ENCODE peak calls at places on chromosomes 4 and X, in four cellular contexts. E is neural crest cell, J is fibroblast of mammary gland, Z is dorsolateral prefrontal cortex. D is an unnamed sample.

GRCh38 chr4:1245481-1246051 is 3.4 kb downstream of the CTBP1 start:
- DNase-seq in E (no peak), J (no peak), Z (no peak), D (peak)

GRCh38 chr4:99857302-99857701 is 36.9 kb downstream of the LAMTOR3 start:
- DNase-seq in J (no peak), E (no peak), Z (no peak), D (no peak)

GRCh38 chr4:2416564-2417195 is 1.8 kb downstream of the ZFYVE28 start:
- DNase-seq in E (no peak), J (no peak), Z (no peak), D (peak)

GRCh38 chr4:53943345-53944085 is 120.9 kb downstream of the CHIC2 start:
- DNase-seq in Z (no peak), E (no peak), J (peak), D (no peak)

GRCh38 chr4:151256134-151256533 is 20.8 kb upstream of the PRSS48 start:
- DNase-seq in E (no peak), J (no peak), Z (no peak), D (no peak)

GRCh38 chr4:28075557-28075956 is 1214.9 kb downstream of the STIM2 start:
- DNase-seq in Z (no peak), E (no peak), J (no peak), D (no peak)

GRCh38 chrX:125293792-125294780 is 25.6 kb upstream of the TEX13C start:
- DNase-seq in Z (no peak), E (no peak), J (no peak), D (no peak)

GRCh38 chr4:72112514-72113156 is 80.8 kb downstream of the NPFFR2 start:
- DNase-seq in E (no peak), J (peak), Z (no peak), D (no peak)

GRCh38 chr4:165678236-165678960 is 194.6 kb upstream of the TLL1 start:
- DNase-seq in J (peak), Z (no peak), E (no peak), D (no peak)

GRCh38 chrX:24245201-24245600 is 68.7 kb downstream of the SUPT20HL2 start:
- DNase-seq in E (no peak), Z (no peak), J (peak), D (no peak)

GRCh38 chr4:54539500-54540029 is 118.2 kb upstream of the KIT start:
- DNase-seq in E (peak), J (peak), Z (peak), D (peak)

GRCh38 chr4:38860788-38861424 is 4.3 kb upstream of the TLR6 start:
- DNase-seq in Z (no peak), E (peak), J (peak), D (peak)

GRCh38 chr4:94653095-94653649 is 104.6 kb upstream of the BMPR1B start:
- DNase-seq in Z (no peak), E (no peak), J (no peak), D (no peak)

GRCh38 chr4:59818656-59819055 is 1381.5 kb upstream of the ADGRL3 start:
- DNase-seq in E (no peak), Z (no peak), J (no peak), D (no peak)

GRCh38 chr4:96753216-96753615 is 913.3 kb downstream of the PDHA2 start:
- DNase-seq in Z (no peak), E (no peak), J (no peak), D (no peak)

GRCh38 chr4:143185253-143186107 is 763 bp downstream of the USP38 start:
- DNase-seq in J (peak), E (peak), Z (no peak), D (peak)

GRCh38 chr4:47746122-47746521 is 91.7 kb downstream of the CORIN start:
- DNase-seq in J (peak), Z (no peak), E (no peak), D (no peak)

GRCh38 chr4:7393491-7394183 is 41.1 kb downstream of the PSAPL1 start:
- DNase-seq in Z (no peak), J (no peak), E (no peak), D (no peak)

GRCh38 chrX:50098749-50099148 is 102.1 kb downstream of the AKAP4 start:
- DNase-seq in E (no peak), J (no peak), Z (no peak), D (no peak)

GRCh38 chr4:114025176-114025777 is 45.8 kb upstream of the ARSJ start:
- DNase-seq in J (no peak), E (no peak), Z (no peak), D (peak)

GRCh38 chrX:46630141-46630540 is 56.6 kb downstream of the CHST7 start:
- DNase-seq in Z (no peak), E (no peak), J (peak), D (no peak)

GRCh38 chr4:8041868-8042267 is 102.2 kb upstream of the AFAP1 start:
- DNase-seq in Z (no peak), J (no peak), E (no peak), D (no peak)

GRCh38 chr4:11328401-11328800 is 100.3 kb downstream of the HS3ST1 start:
- DNase-seq in J (no peak), E (no peak), Z (no peak), D (no peak)

GRCh38 chrX:9646471-9647038 is 119.1 kb downstream of the GPR143 start:
- DNase-seq in J (peak), Z (no peak), E (no peak), D (no peak)

GRCh38 chr4:10809905-10810304 is 125.3 kb upstream of the CLNK start:
- DNase-seq in Z (no peak), J (no peak), E (no peak), D (no peak)

GRCh38 chrX:136450050-136450830 is 37.5 kb upstream of the BRS3 start:
- DNase-seq in E (no peak), Z (no peak), J (no peak), D (no peak)

GRCh38 chrX:39855748-39856129 is 242.0 kb downstream of the BCOR start:
- DNase-seq in E (no peak), Z (no peak), J (peak), D (no peak)

GRCh38 chr4:89254847-89255246 is 52.8 kb downstream of the GPRIN3 start:
- DNase-seq in Z (no peak), E (peak), J (peak), D (no peak)

GRCh38 chrX:9878141-9878875 is 88.8 kb upstream of the CLDN34 start:
- DNase-seq in J (no peak), Z (no peak), E (no peak), D (no peak)

GRCh38 chrX:39133971-39134370 is 332.7 kb downstream of the MID1IP1 start:
- DNase-seq in J (no peak), Z (no peak), E (no peak), D (peak)

GRCh38 chr4:24991015-24991414 is 39.7 kb downstream of the LGI2 start:
- DNase-seq in E (no peak), Z (no peak), J (peak), D (no peak)

GRCh38 chrX:5876984-5877655 is 351.5 kb downstream of the NLGN4X start:
- DNase-seq in E (peak), Z (no peak), J (peak), D (no peak)

GRCh38 chr4:18366762-18367358 is 345.3 kb upstream of the LCORL start:
- DNase-seq in E (no peak), Z (no peak), J (peak), D (no peak)
- TF ChIP-seq CTCF in E (peak), Z (peak), J (peak), D (peak)

DNA sequence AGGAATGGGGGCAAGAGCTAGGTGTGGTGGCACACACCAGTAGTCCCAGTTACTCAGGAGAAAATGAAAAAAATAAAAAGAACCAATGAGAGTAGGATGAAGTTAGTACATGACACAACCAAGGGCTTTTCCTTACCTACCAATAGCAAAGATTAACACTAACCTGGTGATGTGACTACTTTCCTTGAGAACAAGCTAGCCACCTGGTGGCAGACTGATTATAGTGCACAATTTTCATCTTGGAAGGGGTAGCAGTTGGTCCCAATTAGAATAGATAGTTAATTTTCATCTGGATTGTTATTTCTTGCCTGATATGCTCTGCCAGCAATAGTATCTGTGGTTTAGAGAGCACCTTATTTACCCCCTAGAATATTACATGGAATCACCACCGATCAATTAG is 1216.8 kb upstream of the PABPC4L start:
- DNase-seq in J (no peak), Z (no peak), E (no peak), D (no peak)
- TF ChIP-seq CTCF in J (peak), Z (no peak), E (peak), D (no peak)

GRCh38 chr4:3450643-3451042 is 8.9 kb downstream of the HGFAC start:
- DNase-seq in Z (no peak), E (no peak), J (no peak), D (no peak)

GRCh38 chr4:3449574-3450534 is 8.1 kb downstream of the HGFAC start:
- DNase-seq in J (no peak), E (no peak), Z (no peak), D (no peak)

GRCh38 chr4:3449047-3449573 is 7.3 kb downstream of the HGFAC start:
- DNase-seq in E (no peak), J (no peak), Z (no peak), D (no peak)

GRCh38 chr4:3451956-3452355 is 10.2 kb downstream of the HGFAC start:
- DNase-seq in J (peak), E (no peak), Z (no peak), D (no peak)

DNA sequence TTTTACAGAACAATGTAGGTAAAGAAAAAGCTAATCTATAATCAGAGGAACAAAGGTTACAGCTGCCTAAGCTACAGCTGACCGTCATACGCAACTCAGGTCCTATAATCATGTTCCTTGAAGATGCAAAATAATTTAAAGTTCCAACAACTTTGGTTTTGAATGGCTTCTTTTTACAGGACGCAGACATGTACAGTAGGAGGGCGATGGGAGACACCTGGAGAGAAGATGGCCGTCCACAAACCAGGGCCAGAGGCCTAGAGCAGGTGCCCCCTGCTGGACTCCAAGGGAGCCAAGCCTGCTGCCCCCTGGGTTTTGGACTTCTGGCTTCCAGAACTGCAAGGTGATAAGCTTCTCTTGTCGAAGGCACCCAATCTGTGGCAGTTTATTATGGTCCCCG is 10.6 kb downstream of the HGFAC start:
- DNase-seq in E (no peak), J (no peak), Z (no peak), D (no peak)
- TF ChIP-seq CTCF in E (peak), J (peak), Z (no peak), D (no peak)

GRCh38 chr4:185142911-185143595 is at the start of gene SLC25A4:
- DNase-seq in J (peak), E (peak), Z (peak), D (peak)
- TF ChIP-seq CTCF in J (no peak), E (peak), Z (peak), D (peak)

GRCh38 chrX:30938295-30938694 is 49.2 kb upstream of the TAB3 start:
- DNase-seq in Z (no peak), J (no peak), E (no peak), D (no peak)

GRCh38 chrX:30931920-30932319 is 42.9 kb upstream of the TAB3 start:
- DNase-seq in J (no peak), Z (no peak), E (no peak), D (no peak)

GRCh38 chrX:30939928-30940327 is 50.9 kb upstream of the TAB3 start:
- DNase-seq in Z (no peak), J (no peak), E (no peak), D (no peak)

GRCh38 chrX:30930679-30931078 is 41.6 kb upstream of the TAB3 start:
- DNase-seq in E (no peak), Z (no peak), J (no peak), D (no peak)

GRCh38 chrX:30935985-30936384 is 46.9 kb upstream of the TAB3 start:
- DNase-seq in J (peak), E (peak), Z (no peak), D (peak)
- TF ChIP-seq CTCF in J (peak), E (peak), Z (no peak), D (peak)

GRCh38 chrX:71105638-71106037 is 902 bp downstream of the CXorf65 start:
- DNase-seq in E (no peak), J (no peak), Z (no peak), D (no peak)
- TF ChIP-seq CTCF in E (no peak), J (no peak), Z (no peak), D (no peak)

GRCh38 chr4:186829740-186830449 is 106.2 kb upstream of the FAT1 start:
- DNase-seq in J (peak), Z (no peak), E (no peak), D (no peak)

GRCh38 chr4:186829097-186829496 is 105.4 kb upstream of the FAT1 start:
- DNase-seq in J (no peak), E (no peak), Z (no peak), D (no peak)

GRCh38 chr4:186827542-186827887 is 103.9 kb upstream of the FAT1 start:
- DNase-seq in Z (no peak), J (no peak), E (no peak), D (no peak)

GRCh38 chr4:186832906-186833305 is 109.2 kb upstream of the FAT1 start:
- DNase-seq in E (no peak), Z (no peak), J (no peak), D (no peak)

DNA sequence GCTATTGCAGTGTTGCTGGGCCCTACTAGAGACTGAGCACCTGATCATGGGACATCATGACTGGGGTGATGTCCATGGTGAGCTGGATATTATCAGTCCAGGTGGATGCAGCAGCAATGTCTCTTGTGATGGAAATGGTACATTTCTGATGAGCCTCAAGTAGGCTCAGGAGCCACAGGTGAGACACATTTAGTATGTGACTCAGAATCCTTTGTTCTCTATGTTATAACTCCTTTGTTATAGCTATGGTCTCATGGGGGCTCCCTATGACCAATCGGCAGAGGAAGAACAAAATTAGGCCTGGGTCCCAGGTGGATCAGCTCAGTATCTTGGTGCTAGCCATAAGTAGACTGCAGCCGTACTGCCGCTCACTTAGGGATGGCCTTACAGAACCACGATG is 107.9 kb upstream of the FAT1 start:
- DNase-seq in Z (no peak), J (no peak), E (no peak), D (no peak)
- TF ChIP-seq CTCF in Z (no peak), J (no peak), E (no peak), D (no peak)

GRCh38 chr4:26719954-26720552 is 136.2 kb downstream of the TBC1D19 start:
- DNase-seq in E (no peak), J (peak), Z (no peak), D (no peak)
- TF ChIP-seq CTCF in E (peak), J (peak), Z (peak), D (no peak)